ENCODE peak calls at places on chromosomes 12 and 14, in four cellular contexts. R is IMR-90; B is AG09309; K is naive thymus-derived CD8-positive, alpha-beta T cell. J is an unnamed sample.

GRCh38 chr14:31937730-31938346 is 139.3 kb upstream of the ARHGAP5 start:
- DNase-seq in B (no peak), K (no peak), R (peak; percentile 86), J (peak; percentile 82)

GRCh38 chr12:124470806-124471205 is 96.6 kb downstream of the NCOR2 start:
- DNase-seq in K (no peak), R (no peak), B (no peak), J (no peak)

GRCh38 chr12:44317651-44318126 is 481.8 kb downstream of the TMEM117 start:
- DNase-seq in K (no peak), B (no peak), R (peak; percentile 40), J (peak; percentile 18)

GRCh38 chr12:28878629-28879028 is 270.4 kb upstream of the FAR2 start:
- DNase-seq in R (no peak), K (no peak), B (no peak), J (no peak)

GRCh38 chr12:10395390-10395998 is 5.7 kb upstream of the KLRK1 start:
- DNase-seq in B (peak; percentile 85), K (no peak), R (peak; percentile 71), J (peak; percentile 52)

GRCh38 chr12:43742106-43742505 is 16.5 kb downstream of the PUS7L start:
- DNase-seq in B (peak; percentile 66), R (peak; percentile 94), K (no peak), J (peak; percentile 91)

GRCh38 chr14:96274122-96274910 is 18.3 kb downstream of the BDKRB1 start:
- DNase-seq in R (peak; percentile 97), K (no peak), B (peak; percentile 94), J (peak; percentile 97)

GRCh38 chr14:100305446-100306255 is 593 bp downstream of the SLC25A29 start:
- DNase-seq in K (peak; percentile 31), B (no peak), R (no peak), J (no peak)

GRCh38 chr12:18581232-18581962 is 156.4 kb downstream of the PLCZ1 start:
- DNase-seq in B (no peak), R (peak; percentile 63), K (no peak), J (no peak)

GRCh38 chr14:23056257-23056955 is 914 bp downstream of the CDH24 start:
- DNase-seq in B (no peak), K (peak; percentile 57), R (peak; percentile 65), J (peak; percentile 31)

J was measured in astrocyte.